ENCODE peak calls at places on chromosomes 6 and 20, in five cellular contexts. One of them, this sample, is unnamed.

GRCh38 chr20:38473353-38473795 is 731 bp downstream of the RALGAPB start:
- DNase-seq in cardiac muscle cell: peak; percentile 58
- DNase-seq in heart right ventricle: no peak
- DNase-seq in mesenchymal stem cell: peak; percentile 45
- DNase-seq in hepatocyte: peak; percentile 59
- DNase-seq in this sample: no peak

GRCh38 chr6:42071881-42072583 is 21.7 kb downstream of the TAF8 start:
- DNase-seq in cardiac muscle cell: no peak
- DNase-seq in heart right ventricle: no peak
- DNase-seq in mesenchymal stem cell: no peak
- DNase-seq in hepatocyte: no peak
- DNase-seq in this sample: no peak

GRCh38 chr6:105280033-105280432 is 100.2 kb upstream of the POPDC3 start:
- DNase-seq in cardiac muscle cell: no peak
- DNase-seq in heart right ventricle: no peak
- DNase-seq in mesenchymal stem cell: no peak
- DNase-seq in hepatocyte: no peak
- DNase-seq in this sample: no peak

GRCh38 chr6:49766762-49767161 is 20.3 kb downstream of the PGK2 start:
- DNase-seq in cardiac muscle cell: no peak
- DNase-seq in heart right ventricle: no peak
- DNase-seq in mesenchymal stem cell: no peak
- DNase-seq in hepatocyte: peak; percentile 40
- DNase-seq in this sample: no peak

GRCh38 chr6:5435449-5435848 is 174.1 kb downstream of the FARS2 start:
- DNase-seq in cardiac muscle cell: no peak
- DNase-seq in heart right ventricle: no peak
- DNase-seq in mesenchymal stem cell: peak; percentile 54
- DNase-seq in hepatocyte: no peak
- DNase-seq in this sample: peak; percentile 92

GRCh38 chr20:36585410-36586125 is 12.2 kb downstream of the TGIF2 start:
- DNase-seq in cardiac muscle cell: no peak
- DNase-seq in heart right ventricle: no peak
- DNase-seq in mesenchymal stem cell: peak; percentile 31
- DNase-seq in hepatocyte: no peak
- DNase-seq in this sample: no peak

GRCh38 chr6:88983532-88983931 is 20.1 kb upstream of the RNGTT start:
- DNase-seq in cardiac muscle cell: peak; percentile 48
- DNase-seq in heart right ventricle: no peak
- DNase-seq in mesenchymal stem cell: peak; percentile 63
- DNase-seq in hepatocyte: peak; percentile 48
- DNase-seq in this sample: peak; percentile 34

GRCh38 chr20:973785-974194 is 28.3 kb downstream of the RSPO4 start:
- DNase-seq in cardiac muscle cell: peak; percentile 61
- DNase-seq in heart right ventricle: no peak
- DNase-seq in mesenchymal stem cell: peak; percentile 32
- DNase-seq in hepatocyte: peak; percentile 62
- DNase-seq in this sample: peak; percentile 27

GRCh38 chr6:110544472-110544871 is 68.1 kb upstream of the SLC22A16 start:
- DNase-seq in cardiac muscle cell: no peak
- DNase-seq in heart right ventricle: no peak
- DNase-seq in mesenchymal stem cell: no peak
- DNase-seq in hepatocyte: no peak
- DNase-seq in this sample: no peak

GRCh38 chr6:96621983-96622382 is 59.1 kb downstream of the FHL5 start:
- DNase-seq in cardiac muscle cell: no peak
- DNase-seq in heart right ventricle: no peak
- DNase-seq in mesenchymal stem cell: no peak
- DNase-seq in hepatocyte: no peak
- DNase-seq in this sample: no peak

GRCh38 chr20:63139369-63139768 is 76.6 kb downstream of the YTHDF1 start:
- DNase-seq in cardiac muscle cell: no peak
- DNase-seq in heart right ventricle: no peak
- DNase-seq in mesenchymal stem cell: no peak
- DNase-seq in hepatocyte: no peak
- DNase-seq in this sample: no peak

GRCh38 chr20:63138855-63139341 is 77.0 kb downstream of the YTHDF1 start:
- DNase-seq in cardiac muscle cell: no peak
- DNase-seq in heart right ventricle: peak; percentile 0
- DNase-seq in mesenchymal stem cell: no peak
- DNase-seq in hepatocyte: no peak
- DNase-seq in this sample: no peak

GRCh38 chr20:63141531-63141930 is 74.4 kb downstream of the YTHDF1 start:
- DNase-seq in cardiac muscle cell: no peak
- DNase-seq in heart right ventricle: no peak
- DNase-seq in mesenchymal stem cell: no peak
- DNase-seq in hepatocyte: no peak
- DNase-seq in this sample: no peak

GRCh38 chr20:63140683-63141433 is 75.1 kb downstream of the YTHDF1 start:
- DNase-seq in cardiac muscle cell: no peak
- DNase-seq in heart right ventricle: peak; percentile 8
- DNase-seq in mesenchymal stem cell: no peak
- DNase-seq in hepatocyte: no peak
- DNase-seq in this sample: no peak

DNA sequence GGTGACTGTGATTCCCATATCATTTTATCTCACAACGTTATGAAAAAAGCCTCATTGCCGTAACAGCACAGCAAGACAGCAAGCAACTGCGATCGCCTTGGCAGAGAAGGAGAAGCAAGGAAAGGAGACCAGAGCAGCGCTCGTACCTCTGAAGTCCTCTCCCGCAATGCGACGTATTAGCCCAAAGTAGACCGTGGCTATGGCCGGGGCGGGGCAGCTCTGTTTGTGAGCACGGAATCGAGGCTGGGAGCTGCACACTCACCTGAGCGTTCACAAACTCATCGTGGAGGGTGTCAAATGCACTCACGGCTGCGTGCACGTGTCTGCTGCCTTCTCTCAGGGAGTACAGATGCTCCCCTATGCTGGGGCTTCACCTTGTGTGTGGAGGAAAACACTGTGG is 76.1 kb downstream of the YTHDF1 start:
- DNase-seq in cardiac muscle cell: no peak
- DNase-seq in heart right ventricle: peak; percentile 1
- DNase-seq in mesenchymal stem cell: no peak
- DNase-seq in hepatocyte: no peak
- DNase-seq in this sample: no peak
- H3K27me3 ChIP-seq in cardiac muscle cell: peaks cover 7% of the 10 kb centered on the region
- H3K27me3 ChIP-seq in heart right ventricle: no peaks in the 10 kb centered on the region
- H3K27me3 ChIP-seq in mesenchymal stem cell: peaks cover 40% of the 10 kb centered on the region
- H3K27me3 ChIP-seq in hepatocyte: peaks cover 5% of the 10 kb centered on the region
- H3K27me3 ChIP-seq in this sample: no peaks in the 10 kb centered on the region

GRCh38 chr6:2467929-2468600 is 222.7 kb upstream of the GMDS start:
- DNase-seq in cardiac muscle cell: no peak
- DNase-seq in heart right ventricle: no peak
- DNase-seq in mesenchymal stem cell: no peak
- DNase-seq in hepatocyte: no peak
- DNase-seq in this sample: no peak
- H3K27me3 ChIP-seq in cardiac muscle cell: peaks cover 4% of the 10 kb centered on the region
- H3K27me3 ChIP-seq in heart right ventricle: no peaks in the 10 kb centered on the region
- H3K27me3 ChIP-seq in mesenchymal stem cell: peaks cover 41% of the 10 kb centered on the region
- H3K27me3 ChIP-seq in hepatocyte: peaks cover 13% of the 10 kb centered on the region
- H3K27me3 ChIP-seq in this sample: no peaks in the 10 kb centered on the region

DNA sequence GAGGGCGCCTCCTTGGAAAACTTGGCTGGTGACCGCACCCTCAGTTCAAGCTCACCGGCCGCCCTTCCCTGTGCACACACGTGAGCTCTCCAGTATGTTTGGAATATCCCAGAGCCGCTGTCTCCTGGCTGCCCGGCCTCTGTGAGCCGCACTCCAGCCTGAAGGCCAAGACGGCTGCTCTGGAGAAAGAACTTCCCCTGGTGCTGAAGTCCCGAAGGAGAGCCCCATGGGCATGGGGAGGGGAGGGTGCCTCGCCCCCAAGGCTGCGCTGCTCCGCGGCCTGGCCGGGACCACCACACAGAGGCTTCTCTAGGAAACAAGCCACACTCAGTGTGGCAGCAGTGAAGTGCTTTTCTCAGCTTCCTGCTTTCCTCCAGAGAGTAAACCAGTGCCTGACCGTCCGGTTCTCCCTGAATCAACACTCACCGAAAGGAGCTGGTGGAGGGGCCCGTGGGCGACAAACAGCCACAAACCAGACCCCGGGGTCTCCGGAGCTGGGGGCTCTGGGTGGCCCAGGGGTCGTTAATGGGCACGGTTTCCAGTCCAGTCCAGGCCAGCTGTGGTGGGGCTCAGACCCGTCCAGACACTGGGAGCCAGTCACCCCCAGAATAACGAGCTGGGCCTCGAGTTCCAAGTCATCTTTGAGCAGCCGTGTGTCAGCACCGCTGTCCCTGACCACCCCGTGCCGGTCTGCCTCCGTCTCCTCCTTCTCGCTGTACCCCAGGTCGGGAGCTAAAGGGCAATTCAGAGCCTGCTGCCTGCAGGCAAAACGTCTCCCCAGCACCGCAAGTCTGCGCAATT is 87.4 kb upstream of the BHLHE23 start:
- DNase-seq in cardiac muscle cell: no peak
- DNase-seq in heart right ventricle: peak; percentile 2
- DNase-seq in mesenchymal stem cell: no peak
- DNase-seq in hepatocyte: no peak
- DNase-seq in this sample: no peak
- H3K27me3 ChIP-seq in cardiac muscle cell: peaks cover 56% of the 10 kb centered on the region
- H3K27me3 ChIP-seq in heart right ventricle: no peaks in the 10 kb centered on the region
- H3K27me3 ChIP-seq in mesenchymal stem cell: peaks cover 68% of the 10 kb centered on the region
- H3K27me3 ChIP-seq in hepatocyte: peaks cover 12% of the 10 kb centered on the region
- H3K27me3 ChIP-seq in this sample: peaks cover 2% of the 10 kb centered on the region

GRCh38 chr6:159887761-159888160 is 3.0 kb upstream of the MAS1 start:
- DNase-seq in cardiac muscle cell: peak; percentile 24
- DNase-seq in heart right ventricle: no peak
- DNase-seq in mesenchymal stem cell: no peak
- DNase-seq in hepatocyte: no peak
- DNase-seq in this sample: no peak
- H3K27me3 ChIP-seq in cardiac muscle cell: no peaks in the 10 kb centered on the region
- H3K27me3 ChIP-seq in heart right ventricle: no peaks in the 10 kb centered on the region
- H3K27me3 ChIP-seq in mesenchymal stem cell: peaks cover 57% of the 10 kb centered on the region
- H3K27me3 ChIP-seq in hepatocyte: peaks cover 22% of the 10 kb centered on the region
- H3K27me3 ChIP-seq in this sample: peaks cover 24% of the 10 kb centered on the region

DNA sequence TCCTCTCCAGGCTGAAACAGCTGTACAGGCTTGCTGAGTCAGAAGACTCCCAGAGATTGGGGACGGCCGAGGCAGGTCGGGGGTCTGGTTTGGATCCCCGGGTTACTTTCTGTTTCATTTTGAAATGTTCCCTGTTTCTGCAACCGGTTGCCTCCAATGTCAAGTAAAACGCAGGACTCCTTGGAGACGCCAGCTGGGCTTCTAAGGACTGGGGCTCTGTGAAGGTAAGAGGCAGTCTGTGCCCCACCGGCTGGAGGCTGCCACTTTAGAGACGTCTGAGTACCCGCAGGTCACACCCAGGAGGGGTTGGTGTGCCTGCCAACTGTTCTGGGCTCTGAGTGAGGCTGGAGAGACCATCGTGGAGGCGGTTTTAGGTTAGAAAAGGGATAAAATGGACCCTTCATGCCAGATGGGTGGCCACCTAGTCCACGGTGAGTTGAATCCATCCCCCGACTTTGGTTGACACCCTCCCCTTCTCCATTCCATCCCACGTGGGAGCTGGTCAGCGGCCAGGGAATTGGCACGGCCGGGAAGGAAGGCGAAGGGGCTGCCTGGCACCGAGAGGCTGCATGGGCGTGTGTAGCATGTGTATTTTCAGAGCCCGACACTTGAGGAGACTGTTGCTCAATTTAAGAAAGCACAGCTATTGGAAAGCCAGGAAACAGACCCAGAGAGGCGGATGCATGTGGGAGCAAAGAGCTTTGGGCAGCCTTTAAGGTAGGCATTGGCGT is 240.9 kb downstream of the PHACTR1 start:
- DNase-seq in cardiac muscle cell: peak; percentile 45
- DNase-seq in heart right ventricle: peak; percentile 75
- DNase-seq in mesenchymal stem cell: peak; percentile 90
- DNase-seq in hepatocyte: peak; percentile 69
- DNase-seq in this sample: peak; percentile 46
- H3K27me3 ChIP-seq in cardiac muscle cell: peaks cover 2% of the 10 kb centered on the region
- H3K27me3 ChIP-seq in heart right ventricle: no peaks in the 10 kb centered on the region
- H3K27me3 ChIP-seq in mesenchymal stem cell: no peaks in the 10 kb centered on the region
- H3K27me3 ChIP-seq in hepatocyte: peaks cover 37% of the 10 kb centered on the region
- H3K27me3 ChIP-seq in this sample: no peaks in the 10 kb centered on the region

GRCh38 chr6:39086711-39087110 is 28.3 kb downstream of the SAYSD1 start:
- DNase-seq in cardiac muscle cell: no peak
- DNase-seq in heart right ventricle: no peak
- DNase-seq in mesenchymal stem cell: no peak
- DNase-seq in hepatocyte: no peak
- DNase-seq in this sample: no peak
- H3K27me3 ChIP-seq in cardiac muscle cell: no peaks in the 10 kb centered on the region
- H3K27me3 ChIP-seq in heart right ventricle: no peaks in the 10 kb centered on the region
- H3K27me3 ChIP-seq in mesenchymal stem cell: peaks cover 76% of the 10 kb centered on the region
- H3K27me3 ChIP-seq in hepatocyte: peaks cover 8% of the 10 kb centered on the region
- H3K27me3 ChIP-seq in this sample: peaks cover 6% of the 10 kb centered on the region

DNA sequence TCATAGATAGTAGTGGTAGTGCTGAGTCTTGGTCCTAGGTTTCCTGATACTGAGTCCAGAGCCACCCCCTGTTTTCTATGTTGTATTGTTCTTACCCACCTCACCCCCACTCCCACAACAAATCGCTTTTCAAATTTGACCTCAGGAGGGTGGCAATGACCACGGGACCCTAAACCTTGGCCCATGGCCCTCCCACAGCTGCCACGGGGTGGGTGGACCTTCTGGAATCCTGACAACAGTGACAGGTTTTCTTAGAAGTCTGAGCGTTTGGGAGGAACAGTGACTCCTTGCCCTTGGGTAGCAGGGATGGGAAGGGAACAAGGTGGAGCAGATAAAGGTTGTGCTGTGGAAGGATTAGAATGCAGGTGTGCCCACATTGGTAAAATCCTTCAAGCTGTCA is 36.9 kb downstream of the TGM3 start:
- DNase-seq in cardiac muscle cell: no peak
- DNase-seq in heart right ventricle: no peak
- DNase-seq in mesenchymal stem cell: no peak
- DNase-seq in hepatocyte: no peak
- DNase-seq in this sample: no peak
- H3K27me3 ChIP-seq in cardiac muscle cell: no peaks in the 10 kb centered on the region
- H3K27me3 ChIP-seq in heart right ventricle: no peaks in the 10 kb centered on the region
- H3K27me3 ChIP-seq in mesenchymal stem cell: peaks cover 65% of the 10 kb centered on the region
- H3K27me3 ChIP-seq in hepatocyte: peaks cover 8% of the 10 kb centered on the region
- H3K27me3 ChIP-seq in this sample: no peaks in the 10 kb centered on the region

GRCh38 chr20:58745391-58745790 is 52.8 kb downstream of the NPEPL1 start:
- DNase-seq in cardiac muscle cell: no peak
- DNase-seq in heart right ventricle: no peak
- DNase-seq in mesenchymal stem cell: no peak
- DNase-seq in hepatocyte: no peak
- DNase-seq in this sample: no peak
- H3K27me3 ChIP-seq in cardiac muscle cell: peaks cover 4% of the 10 kb centered on the region
- H3K27me3 ChIP-seq in heart right ventricle: no peaks in the 10 kb centered on the region
- H3K27me3 ChIP-seq in mesenchymal stem cell: peaks cover 52% of the 10 kb centered on the region
- H3K27me3 ChIP-seq in hepatocyte: peaks cover 4% of the 10 kb centered on the region
- H3K27me3 ChIP-seq in this sample: no peaks in the 10 kb centered on the region

DNA sequence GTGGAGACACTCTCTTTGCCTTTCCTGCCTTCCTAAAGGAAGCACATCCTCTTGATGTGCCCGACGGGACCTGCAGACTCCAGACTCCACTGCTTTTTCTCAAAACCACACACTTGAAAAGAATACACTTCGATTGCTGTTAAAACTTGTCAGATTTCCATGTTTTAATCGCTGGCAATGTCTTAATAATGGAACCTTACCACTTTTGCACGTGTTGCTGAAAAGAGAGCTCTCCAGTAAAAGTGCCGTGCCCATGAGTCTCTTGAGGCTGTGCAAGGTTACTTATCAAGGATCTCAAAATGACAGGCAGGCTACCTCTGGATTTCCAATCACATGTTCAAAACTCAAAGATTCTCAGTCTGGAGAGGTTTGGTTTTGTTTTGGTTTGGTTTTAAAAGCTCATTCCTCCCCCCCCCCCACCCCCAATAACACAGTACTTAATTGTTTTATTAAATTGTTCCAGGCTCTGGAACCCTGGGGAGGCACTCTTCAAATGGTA is 12.0 kb upstream of the TFAP2A start:
- DNase-seq in cardiac muscle cell: no peak
- DNase-seq in heart right ventricle: no peak
- DNase-seq in mesenchymal stem cell: no peak
- DNase-seq in hepatocyte: no peak
- DNase-seq in this sample: no peak
- H3K27me3 ChIP-seq in cardiac muscle cell: peaks cover 89% of the 10 kb centered on the region
- H3K27me3 ChIP-seq in heart right ventricle: peaks cover 12% of the 10 kb centered on the region
- H3K27me3 ChIP-seq in mesenchymal stem cell: peaks cover 42% of the 10 kb centered on the region
- H3K27me3 ChIP-seq in hepatocyte: peaks cover 40% of the 10 kb centered on the region
- H3K27me3 ChIP-seq in this sample: peaks cover 41% of the 10 kb centered on the region